ENCODE peak calls at places on chromosomes 7 and 10, in eight cellular contexts. One of them, this sample, is unnamed.

GRCh38 chr7:136386876-136387275 is 409.7 kb upstream of the MTPN start:
- DNase-seq in HFFc6: no peak
- DNase-seq in posterior cingulate gyrus: no peak
- DNase-seq in Karpas-422: no peak
- DNase-seq in AG04450: no peak
- DNase-seq in HS-5: no peak
- DNase-seq in activated T-cell treated with anti-CD3 and anti-CD28 coated beads for 1 hour: no peak
- DNase-seq in HEK293T: no peak
- DNase-seq in this sample: no peak

GRCh38 chr10:74081192-74081803 is 69.3 kb downstream of the AP3M1 start:
- DNase-seq in AG04450: no peak
- DNase-seq in HS-5: no peak
- DNase-seq in HFFc6: peak
- DNase-seq in posterior cingulate gyrus: peak
- DNase-seq in HEK293T: peak
- DNase-seq in activated T-cell treated with anti-CD3 and anti-CD28 coated beads for 1 hour: peak
- DNase-seq in Karpas-422: peak
- DNase-seq in this sample: peak

GRCh38 chr7:52005613-52006012 is 689.0 kb upstream of the COBL start:
- DNase-seq in Karpas-422: no peak
- DNase-seq in HEK293T: no peak
- DNase-seq in HFFc6: no peak
- DNase-seq in posterior cingulate gyrus: no peak
- DNase-seq in AG04450: no peak
- DNase-seq in activated T-cell treated with anti-CD3 and anti-CD28 coated beads for 1 hour: no peak
- DNase-seq in HS-5: no peak
- DNase-seq in this sample: no peak

GRCh38 chr7:138197306-138197640 is 121.0 kb downstream of the AKR1D1 start:
- DNase-seq in HS-5: no peak
- DNase-seq in activated T-cell treated with anti-CD3 and anti-CD28 coated beads for 1 hour: no peak
- DNase-seq in AG04450: no peak
- DNase-seq in Karpas-422: no peak
- DNase-seq in HEK293T: no peak
- DNase-seq in posterior cingulate gyrus: no peak
- DNase-seq in HFFc6: no peak
- DNase-seq in this sample: no peak

GRCh38 chr10:71397340-71398212 is 856 bp downstream of the CDH23 start:
- DNase-seq in HEK293T: peak
- DNase-seq in AG04450: no peak
- DNase-seq in HFFc6: no peak
- DNase-seq in HS-5: no peak
- DNase-seq in posterior cingulate gyrus: peak
- DNase-seq in Karpas-422: no peak
- DNase-seq in activated T-cell treated with anti-CD3 and anti-CD28 coated beads for 1 hour: no peak
- DNase-seq in this sample: no peak

GRCh38 chr7:55534262-55534915 is 37.9 kb downstream of the VOPP1 start:
- DNase-seq in HS-5: peak
- DNase-seq in AG04450: no peak
- DNase-seq in HFFc6: peak
- DNase-seq in activated T-cell treated with anti-CD3 and anti-CD28 coated beads for 1 hour: no peak
- DNase-seq in HEK293T: no peak
- DNase-seq in Karpas-422: peak
- DNase-seq in posterior cingulate gyrus: no peak
- DNase-seq in this sample: no peak

GRCh38 chr7:37007319-37007718 is 283.0 kb upstream of the AOAH start:
- DNase-seq in HFFc6: no peak
- DNase-seq in activated T-cell treated with anti-CD3 and anti-CD28 coated beads for 1 hour: no peak
- DNase-seq in Karpas-422: no peak
- DNase-seq in posterior cingulate gyrus: no peak
- DNase-seq in HS-5: no peak
- DNase-seq in HEK293T: no peak
- DNase-seq in AG04450: no peak
- DNase-seq in this sample: no peak

GRCh38 chr7:30743371-30744074 is 8.4 kb upstream of the INMT start:
- DNase-seq in HFFc6: peak
- DNase-seq in AG04450: no peak
- DNase-seq in activated T-cell treated with anti-CD3 and anti-CD28 coated beads for 1 hour: no peak
- DNase-seq in Karpas-422: peak
- DNase-seq in HEK293T: no peak
- DNase-seq in HS-5: no peak
- DNase-seq in posterior cingulate gyrus: no peak
- DNase-seq in this sample: peak

GRCh38 chr7:102431617-102432298 is 1.6 kb upstream of the ORAI2 start:
- DNase-seq in HS-5: no peak
- DNase-seq in Karpas-422: peak
- DNase-seq in activated T-cell treated with anti-CD3 and anti-CD28 coated beads for 1 hour: peak
- DNase-seq in posterior cingulate gyrus: no peak
- DNase-seq in HEK293T: no peak
- DNase-seq in HFFc6: no peak
- DNase-seq in AG04450: no peak
- DNase-seq in this sample: peak

GRCh38 chr7:64515330-64515729 is 47.5 kb downstream of the ZNF680 start:
- DNase-seq in HFFc6: no peak
- DNase-seq in HS-5: no peak
- DNase-seq in activated T-cell treated with anti-CD3 and anti-CD28 coated beads for 1 hour: no peak
- DNase-seq in posterior cingulate gyrus: no peak
- DNase-seq in HEK293T: no peak
- DNase-seq in AG04450: no peak
- DNase-seq in Karpas-422: no peak
- DNase-seq in this sample: no peak

GRCh38 chr10:99429521-99430095 is 816 bp downstream of the GOT1 start:
- DNase-seq in posterior cingulate gyrus: no peak
- DNase-seq in HFFc6: no peak
- DNase-seq in activated T-cell treated with anti-CD3 and anti-CD28 coated beads for 1 hour: no peak
- DNase-seq in HS-5: no peak
- DNase-seq in AG04450: no peak
- DNase-seq in HEK293T: no peak
- DNase-seq in Karpas-422: no peak
- DNase-seq in this sample: no peak

GRCh38 chr7:1392556-1392955 is 66.7 kb downstream of the MICALL2 start:
- DNase-seq in HFFc6: no peak
- DNase-seq in Karpas-422: no peak
- DNase-seq in HS-5: no peak
- DNase-seq in activated T-cell treated with anti-CD3 and anti-CD28 coated beads for 1 hour: no peak
- DNase-seq in HEK293T: no peak
- DNase-seq in posterior cingulate gyrus: no peak
- DNase-seq in AG04450: no peak
- DNase-seq in this sample: no peak

GRCh38 chr10:17835688-17836087 is 26.5 kb downstream of the MRC1 start:
- DNase-seq in activated T-cell treated with anti-CD3 and anti-CD28 coated beads for 1 hour: no peak
- DNase-seq in HEK293T: no peak
- DNase-seq in posterior cingulate gyrus: no peak
- DNase-seq in HFFc6: peak
- DNase-seq in HS-5: peak
- DNase-seq in AG04450: peak
- DNase-seq in Karpas-422: no peak
- DNase-seq in this sample: peak

GRCh38 chr10:84269773-84270172 is 24.9 kb downstream of the RGR start:
- DNase-seq in HEK293T: no peak
- DNase-seq in Karpas-422: no peak
- DNase-seq in posterior cingulate gyrus: no peak
- DNase-seq in AG04450: peak
- DNase-seq in HS-5: peak
- DNase-seq in activated T-cell treated with anti-CD3 and anti-CD28 coated beads for 1 hour: no peak
- DNase-seq in HFFc6: peak
- DNase-seq in this sample: no peak

GRCh38 chr10:77533887-77534278 is 103.7 kb downstream of the KCNMA1 start:
- DNase-seq in Karpas-422: no peak
- DNase-seq in HFFc6: no peak
- DNase-seq in activated T-cell treated with anti-CD3 and anti-CD28 coated beads for 1 hour: no peak
- DNase-seq in HEK293T: no peak
- DNase-seq in HS-5: no peak
- DNase-seq in posterior cingulate gyrus: no peak
- DNase-seq in AG04450: no peak
- DNase-seq in this sample: no peak

GRCh38 chr7:82044497-82045080 is 274.7 kb upstream of the HGF start:
- DNase-seq in AG04450: no peak
- DNase-seq in Karpas-422: peak
- DNase-seq in HEK293T: peak
- DNase-seq in posterior cingulate gyrus: peak
- DNase-seq in activated T-cell treated with anti-CD3 and anti-CD28 coated beads for 1 hour: no peak
- DNase-seq in HFFc6: peak
- DNase-seq in HS-5: peak
- DNase-seq in this sample: peak

GRCh38 chr10:63171926-63172325 is 38.8 kb downstream of the NRBF2 start:
- DNase-seq in AG04450: no peak
- DNase-seq in HS-5: no peak
- DNase-seq in activated T-cell treated with anti-CD3 and anti-CD28 coated beads for 1 hour: no peak
- DNase-seq in posterior cingulate gyrus: no peak
- DNase-seq in HEK293T: no peak
- DNase-seq in HFFc6: no peak
- DNase-seq in Karpas-422: no peak
- DNase-seq in this sample: no peak

GRCh38 chr7:100885440-100886141 is 3.9 kb downstream of the UFSP1 start:
- DNase-seq in activated T-cell treated with anti-CD3 and anti-CD28 coated beads for 1 hour: no peak
- DNase-seq in HS-5: no peak
- DNase-seq in Karpas-422: peak
- DNase-seq in HFFc6: no peak
- DNase-seq in HEK293T: no peak
- DNase-seq in posterior cingulate gyrus: no peak
- DNase-seq in AG04450: no peak
- DNase-seq in this sample: no peak

GRCh38 chr7:40219917-40220316 is 85.1 kb downstream of the SUGCT start:
- DNase-seq in HEK293T: no peak
- DNase-seq in posterior cingulate gyrus: no peak
- DNase-seq in AG04450: no peak
- DNase-seq in activated T-cell treated with anti-CD3 and anti-CD28 coated beads for 1 hour: no peak
- DNase-seq in Karpas-422: no peak
- DNase-seq in HFFc6: peak
- DNase-seq in HS-5: peak
- DNase-seq in this sample: no peak

GRCh38 chr10:95411635-95412034 is 120.8 kb upstream of the PDLIM1 start:
- DNase-seq in HFFc6: no peak
- DNase-seq in activated T-cell treated with anti-CD3 and anti-CD28 coated beads for 1 hour: no peak
- DNase-seq in HS-5: no peak
- DNase-seq in posterior cingulate gyrus: no peak
- DNase-seq in AG04450: no peak
- DNase-seq in Karpas-422: no peak
- DNase-seq in HEK293T: no peak
- DNase-seq in this sample: no peak

GRCh38 chr10:12409171-12409570 is 59.8 kb downstream of the CAMK1D start:
- DNase-seq in Karpas-422: no peak
- DNase-seq in HS-5: no peak
- DNase-seq in AG04450: no peak
- DNase-seq in activated T-cell treated with anti-CD3 and anti-CD28 coated beads for 1 hour: no peak
- DNase-seq in HFFc6: no peak
- DNase-seq in HEK293T: no peak
- DNase-seq in posterior cingulate gyrus: no peak
- DNase-seq in this sample: no peak